ENCODE peak calls at places on chromosomes 3 and 15, in seven cellular contexts. One of them, this sample, is unnamed.

GRCh38 chr3:64621726-64622400 is 65.9 kb downstream of the ADAMTS9 start:
- DNase-seq in foreskin fibroblast: peak; percentile 17
- DNase-seq in NT2/D1: no peak
- DNase-seq in epithelial cell of esophagus: no peak
- DNase-seq in GM12865: no peak
- DNase-seq in breast epithelium: no peak
- DNase-seq in stomach: no peak
- DNase-seq in this sample: no peak

GRCh38 chr15:24955549-24955929 is 752 bp downstream of the SNRPN start:
- DNase-seq in GM12865: peak; percentile 2
- DNase-seq in stomach: no peak
- DNase-seq in epithelial cell of esophagus: no peak
- DNase-seq in NT2/D1: no peak
- DNase-seq in foreskin fibroblast: peak; percentile 3
- DNase-seq in breast epithelium: no peak
- DNase-seq in this sample: no peak

GRCh38 chr3:113297281-113297680 is 85.9 kb downstream of the BOC start:
- DNase-seq in epithelial cell of esophagus: no peak
- DNase-seq in stomach: no peak
- DNase-seq in foreskin fibroblast: no peak
- DNase-seq in NT2/D1: no peak
- DNase-seq in GM12865: no peak
- DNase-seq in breast epithelium: no peak
- DNase-seq in this sample: no peak

GRCh38 chr3:143122608-143123352 is 3.2 kb downstream of the CHST2 start:
- DNase-seq in epithelial cell of esophagus: no peak
- DNase-seq in NT2/D1: no peak
- DNase-seq in foreskin fibroblast: no peak
- DNase-seq in stomach: no peak
- DNase-seq in breast epithelium: no peak
- DNase-seq in GM12865: peak; percentile 60
- DNase-seq in this sample: no peak

GRCh38 chr15:20643024-20643770 is 101.6 kb upstream of the GOLGA6L6 start:
- DNase-seq in NT2/D1: no peak
- DNase-seq in breast epithelium: no peak
- DNase-seq in stomach: no peak
- DNase-seq in foreskin fibroblast: no peak
- DNase-seq in epithelial cell of esophagus: no peak
- DNase-seq in GM12865: no peak
- DNase-seq in this sample: peak; percentile 93

GRCh38 chr3:11717768-11718581 is 74.3 kb upstream of the VGLL4 start:
- DNase-seq in epithelial cell of esophagus: peak; percentile 41
- DNase-seq in breast epithelium: no peak
- DNase-seq in stomach: no peak
- DNase-seq in NT2/D1: no peak
- DNase-seq in GM12865: peak; percentile 28
- DNase-seq in foreskin fibroblast: peak; percentile 57
- DNase-seq in this sample: no peak

GRCh38 chr3:101182734-101183133 is 137.6 kb downstream of the IMPG2 start:
- DNase-seq in epithelial cell of esophagus: peak; percentile 74
- DNase-seq in stomach: no peak
- DNase-seq in GM12865: no peak
- DNase-seq in NT2/D1: no peak
- DNase-seq in foreskin fibroblast: peak; percentile 63
- DNase-seq in breast epithelium: no peak
- DNase-seq in this sample: no peak

GRCh38 chr3:33391255-33391995 is 48.8 kb downstream of the UBP1 start:
- DNase-seq in stomach: no peak
- DNase-seq in epithelial cell of esophagus: no peak
- DNase-seq in NT2/D1: no peak
- DNase-seq in GM12865: no peak
- DNase-seq in breast epithelium: no peak
- DNase-seq in foreskin fibroblast: no peak
- DNase-seq in this sample: no peak

GRCh38 chr3:37262816-37263393 is 88.5 kb upstream of the LRRFIP2 start:
- DNase-seq in foreskin fibroblast: peak; percentile 38
- DNase-seq in NT2/D1: no peak
- DNase-seq in breast epithelium: no peak
- DNase-seq in stomach: no peak
- DNase-seq in epithelial cell of esophagus: peak; percentile 87
- DNase-seq in GM12865: no peak
- DNase-seq in this sample: peak; percentile 21

GRCh38 chr15:60370804-60371700 is 26.7 kb downstream of the ANXA2 start:
- DNase-seq in epithelial cell of esophagus: peak; percentile 87
- DNase-seq in breast epithelium: peak; percentile 79
- DNase-seq in foreskin fibroblast: peak; percentile 98
- DNase-seq in stomach: peak; percentile 78
- DNase-seq in NT2/D1: no peak
- DNase-seq in GM12865: no peak
- DNase-seq in this sample: peak; percentile 28

GRCh38 chr15:70253461-70254156 is 155.9 kb upstream of the TLE3 start:
- DNase-seq in foreskin fibroblast: no peak
- DNase-seq in breast epithelium: no peak
- DNase-seq in GM12865: no peak
- DNase-seq in stomach: no peak
- DNase-seq in NT2/D1: no peak
- DNase-seq in epithelial cell of esophagus: no peak
- DNase-seq in this sample: no peak

GRCh38 chr3:183435701-183436100 is 7.3 kb upstream of the MCF2L2 start:
- DNase-seq in stomach: no peak
- DNase-seq in breast epithelium: no peak
- DNase-seq in epithelial cell of esophagus: no peak
- DNase-seq in GM12865: peak; percentile 68
- DNase-seq in foreskin fibroblast: no peak
- DNase-seq in NT2/D1: no peak
- DNase-seq in this sample: no peak

GRCh38 chr3:183434992-183435391 is 6.6 kb upstream of the MCF2L2 start:
- DNase-seq in GM12865: no peak
- DNase-seq in breast epithelium: no peak
- DNase-seq in foreskin fibroblast: no peak
- DNase-seq in epithelial cell of esophagus: no peak
- DNase-seq in NT2/D1: peak; percentile 71
- DNase-seq in stomach: no peak
- DNase-seq in this sample: no peak

GRCh38 chr3:183437060-183437459 is 8.6 kb upstream of the MCF2L2 start:
- DNase-seq in foreskin fibroblast: no peak
- DNase-seq in breast epithelium: no peak
- DNase-seq in epithelial cell of esophagus: no peak
- DNase-seq in GM12865: peak; percentile 42
- DNase-seq in NT2/D1: no peak
- DNase-seq in stomach: no peak
- DNase-seq in this sample: no peak

GRCh38 chr3:183437696-183438564 is 9.5 kb upstream of the MCF2L2 start:
- DNase-seq in foreskin fibroblast: no peak
- DNase-seq in epithelial cell of esophagus: no peak
- DNase-seq in GM12865: peak; percentile 53
- DNase-seq in NT2/D1: no peak
- DNase-seq in stomach: no peak
- DNase-seq in breast epithelium: no peak
- DNase-seq in this sample: no peak

DNA sequence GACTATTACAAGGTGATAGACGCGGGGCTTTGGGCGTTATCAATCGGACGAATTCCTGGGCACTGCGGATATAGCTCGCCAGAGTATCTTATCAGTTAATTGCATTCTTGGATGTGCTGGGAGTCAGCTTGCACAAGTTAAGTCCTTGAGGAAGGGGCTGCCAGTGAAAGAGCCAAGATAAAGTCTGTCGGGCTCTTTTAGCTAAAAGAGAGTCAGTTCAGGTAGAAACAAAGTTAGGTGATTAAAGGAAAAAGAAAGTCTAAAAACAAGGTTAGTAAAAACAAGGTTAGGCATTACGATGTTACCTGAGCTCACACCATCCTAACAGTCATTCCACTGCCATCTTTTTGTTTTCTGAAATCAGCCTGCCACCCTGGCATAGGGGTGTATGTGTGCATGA is 6.1 kb upstream of the MCF2L2 start:
- DNase-seq in epithelial cell of esophagus: no peak
- DNase-seq in breast epithelium: no peak
- DNase-seq in stomach: no peak
- DNase-seq in foreskin fibroblast: no peak
- DNase-seq in NT2/D1: no peak
- DNase-seq in GM12865: no peak
- DNase-seq in this sample: no peak
- H3K4me3 ChIP-seq in epithelial cell of esophagus: no peak overlapping the region
- H3K4me3 ChIP-seq in breast epithelium: no peak overlapping the region
- H3K4me3 ChIP-seq in stomach: no peak overlapping the region
- H3K4me3 ChIP-seq in foreskin fibroblast: no peak overlapping the region
- H3K4me3 ChIP-seq in NT2/D1: no peak overlapping the region
- H3K4me3 ChIP-seq in GM12865: no peak overlapping the region
- H3K4me3 ChIP-seq in this sample: no peak overlapping the region

GRCh38 chr3:119378259-119378658 is 84.1 kb downstream of the ARHGAP31 start:
- DNase-seq in NT2/D1: no peak
- DNase-seq in breast epithelium: no peak
- DNase-seq in stomach: no peak
- DNase-seq in GM12865: no peak
- DNase-seq in foreskin fibroblast: no peak
- DNase-seq in epithelial cell of esophagus: no peak
- DNase-seq in this sample: no peak
- H3K4me3 ChIP-seq in NT2/D1: no peak overlapping the region
- H3K4me3 ChIP-seq in breast epithelium: no peak overlapping the region
- H3K4me3 ChIP-seq in stomach: no peak overlapping the region
- H3K4me3 ChIP-seq in GM12865: no peak overlapping the region
- H3K4me3 ChIP-seq in foreskin fibroblast: no peak overlapping the region
- H3K4me3 ChIP-seq in epithelial cell of esophagus: no peak overlapping the region
- H3K4me3 ChIP-seq in this sample: no peak overlapping the region

GRCh38 chr15:31266712-31267111 is 59.9 kb upstream of the KLF13 start:
- DNase-seq in epithelial cell of esophagus: no peak
- DNase-seq in breast epithelium: peak; percentile 20
- DNase-seq in GM12865: no peak
- DNase-seq in NT2/D1: no peak
- DNase-seq in foreskin fibroblast: no peak
- DNase-seq in stomach: no peak
- DNase-seq in this sample: no peak
- H3K4me3 ChIP-seq in epithelial cell of esophagus: no peak overlapping the region
- H3K4me3 ChIP-seq in breast epithelium: no peak overlapping the region
- H3K4me3 ChIP-seq in GM12865: no peak overlapping the region
- H3K4me3 ChIP-seq in NT2/D1: no peak overlapping the region
- H3K4me3 ChIP-seq in foreskin fibroblast: no peak overlapping the region
- H3K4me3 ChIP-seq in stomach: no peak overlapping the region
- H3K4me3 ChIP-seq in this sample: no peak overlapping the region

DNA sequence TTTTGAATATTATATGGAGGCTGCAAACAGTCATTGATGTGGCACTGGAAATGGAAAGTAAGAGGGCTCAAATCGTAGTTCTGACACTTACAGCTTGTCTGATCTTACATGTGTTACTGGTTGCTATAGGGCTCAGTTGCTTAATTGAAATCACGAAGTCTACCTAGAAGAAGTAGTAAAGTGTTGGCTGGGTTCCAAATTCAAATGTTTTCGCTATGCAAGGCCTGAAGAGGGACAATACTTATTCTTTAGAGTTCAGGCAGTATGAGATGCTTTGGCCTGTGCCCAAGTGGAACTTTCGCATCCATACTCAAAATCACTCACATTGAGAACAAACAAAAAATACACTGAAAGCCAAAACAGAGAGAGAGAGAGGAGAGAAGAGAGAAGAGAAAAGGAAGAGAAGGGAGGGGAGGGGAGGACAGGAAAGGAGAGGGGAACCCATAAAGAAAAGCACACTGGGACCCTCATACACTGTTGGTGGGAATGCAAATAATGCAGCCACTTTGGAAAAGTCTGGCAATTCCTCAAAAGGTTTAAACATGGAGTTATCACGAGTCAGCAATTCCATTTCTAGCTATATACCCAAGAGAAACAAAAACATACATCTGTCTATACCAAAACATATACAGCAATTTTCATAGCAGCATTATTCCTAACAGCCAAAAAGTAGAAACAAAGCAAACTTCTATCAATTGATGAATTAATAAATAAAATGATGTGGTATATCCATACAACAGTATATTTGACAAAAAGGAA is 2.9 kb upstream of the FXR1 start:
- DNase-seq in breast epithelium: no peak
- DNase-seq in stomach: no peak
- DNase-seq in GM12865: no peak
- DNase-seq in NT2/D1: no peak
- DNase-seq in foreskin fibroblast: no peak
- DNase-seq in epithelial cell of esophagus: no peak
- DNase-seq in this sample: no peak
- H3K4me3 ChIP-seq in breast epithelium: no peak overlapping the region
- H3K4me3 ChIP-seq in stomach: no peak overlapping the region
- H3K4me3 ChIP-seq in GM12865: no peak overlapping the region
- H3K4me3 ChIP-seq in NT2/D1: no peak overlapping the region
- H3K4me3 ChIP-seq in foreskin fibroblast: no peak overlapping the region
- H3K4me3 ChIP-seq in epithelial cell of esophagus: no peak overlapping the region
- H3K4me3 ChIP-seq in this sample: no peak overlapping the region